ENCODE peak calls at places on chromosomes 7 and 10, in six cellular contexts. J is fibroblast of mammary gland, D is NCI-H1092 treated with DMSO at 0.1 percent for 48 hours, R is 8988T, P is brain microvascular endothelial cell, N is NCI-H1105. Y is an unnamed sample.

GRCh38 chr7:73905360-73905759 is 44.4 kb downstream of the TMEM270 start:
- DNase-seq in J (no peak), D (no peak), R (no peak), P (no peak), N (no peak), Y (no peak)

GRCh38 chr7:103990991-103991390 is 1.5 kb upstream of the RELN start:
- DNase-seq in J (no peak), D (no peak), R (no peak), P (no peak), N (no peak), Y (no peak)

GRCh38 chr10:125720002-125720382 is 483 bp downstream of the EDRF1 start:
- DNase-seq in J (peak), D (peak), R (no peak), P (no peak), N (no peak), Y (no peak)

GRCh38 chr7:130008941-130009847 is 42.0 kb downstream of the ZC3HC1 start:
- DNase-seq in J (peak), D (peak), R (no peak), P (peak), N (no peak), Y (peak)

GRCh38 chr10:73136627-73137026 is 26.4 kb downstream of the NUDT13 start:
- DNase-seq in J (peak), D (no peak), R (no peak), P (peak), N (no peak), Y (no peak)

GRCh38 chr10:90571876-90572275 is 286.0 kb downstream of the HTR7 start:
- DNase-seq in J (no peak), D (peak), R (no peak), P (no peak), N (no peak), Y (no peak)

GRCh38 chr7:117666019-117666418 is 186.2 kb downstream of the CFTR start:
- DNase-seq in J (peak), D (no peak), R (no peak), P (peak), N (no peak), Y (no peak)

GRCh38 chr7:87159538-87159937 is 7.3 kb downstream of the DMTF1 start:
- DNase-seq in J (no peak), D (no peak), R (no peak), P (no peak), N (no peak), Y (no peak)

GRCh38 chr10:118669020-118669766 is 73.7 kb upstream of the PRLHR start:
- DNase-seq in J (peak), D (no peak), R (no peak), P (peak), N (no peak), Y (no peak)

GRCh38 chr7:128210590-128211570 is 30.2 kb upstream of the LEP start:
- DNase-seq in J (no peak), D (peak), R (no peak), P (no peak), N (peak), Y (peak)

GRCh38 chr7:3042861-3043489 is 692 bp downstream of the CARD11 start:
- DNase-seq in J (no peak), D (no peak), R (no peak), P (no peak), N (no peak), Y (no peak)

GRCh38 chr7:80307251-80307856 is 172.7 kb downstream of the GNAI1 start:
- DNase-seq in J (peak), D (no peak), R (no peak), P (peak), N (no peak), Y (no peak)

GRCh38 chr7:23955145-23955544 is 245.1 kb downstream of the STK31 start:
- DNase-seq in J (no peak), D (no peak), R (no peak), P (no peak), N (no peak), Y (no peak)

GRCh38 chr10:81108516-81109199 is 571.0 kb downstream of the SH2D4B start:
- DNase-seq in J (no peak), D (no peak), R (no peak), P (no peak), N (no peak), Y (no peak)

GRCh38 chr10:26367771-26368170 is 70.4 kb upstream of the APBB1IP start:
- DNase-seq in J (peak), D (no peak), R (no peak), P (peak), N (no peak), Y (no peak)

GRCh38 chr7:3289996-3290395 is 11.1 kb upstream of the SDK1 start:
- DNase-seq in J (no peak), D (no peak), R (no peak), P (peak), N (no peak), Y (no peak)

GRCh38 chr7:157538321-157538720 is 201.5 kb downstream of the DNAJB6 start:
- DNase-seq in J (no peak), D (no peak), R (no peak), P (no peak), N (no peak), Y (no peak)

GRCh38 chr7:116259156-116259555 is 48.8 kb downstream of the TES start:
- DNase-seq in J (no peak), D (no peak), R (no peak), P (no peak), N (no peak), Y (no peak)

GRCh38 chr7:46215987-46216567 is 295.0 kb upstream of the IGFBP3 start:
- DNase-seq in J (no peak), D (peak), R (no peak), P (no peak), N (peak), Y (peak)

GRCh38 chr7:116193329-116194087 is 16.8 kb upstream of the TES start:
- DNase-seq in J (no peak), D (peak), R (no peak), P (no peak), N (no peak), Y (no peak)

GRCh38 chr7:157568785-157569584 is 232.2 kb downstream of the DNAJB6 start:
- DNase-seq in J (peak), D (peak), R (no peak), P (peak), N (peak), Y (no peak)

GRCh38 chr7:27237735-27238334 is 4.8 kb upstream of the EVX1 start:
- DNase-seq in J (peak), D (no peak), R (no peak), P (peak), N (no peak), Y (no peak)

GRCh38 chr10:5948999-5949759 is 28.2 kb downstream of the IL15RA start:
- DNase-seq in J (peak), D (peak), R (peak), P (peak), N (no peak), Y (peak)

GRCh38 chr10:122480146-122480833 is 18.9 kb downstream of the HTRA1 start:
- DNase-seq in J (no peak), D (no peak), R (no peak), P (no peak), N (no peak), Y (no peak)

GRCh38 chr7:369476-369980 is 79.6 kb downstream of the FOXL3 start:
- DNase-seq in J (no peak), D (no peak), R (no peak), P (no peak), N (no peak), Y (no peak)

GRCh38 chr10:33114451-33114944 is 156.5 kb upstream of the ITGB1 start:
- DNase-seq in J (peak), D (no peak), R (no peak), P (peak), N (no peak), Y (no peak)